ENCODE peak calls at places on chromosomes 2 and 18, in nine cellular contexts. One of them, this sample, is unnamed.

GRCh38 chr2:223744580-223744979 is 92.8 kb downstream of the AP1S3 start:
- DNase-seq in GM06990: no peak
- DNase-seq in GM23338: no peak
- DNase-seq in A549: peak
- DNase-seq in neural progenitor cell: no peak
- DNase-seq in SK-N-SH: no peak
- DNase-seq in upper lobe of right lung: no peak
- DNase-seq in transverse colon: no peak
- DNase-seq in CD8-positive, alpha-beta T cell: no peak
- DNase-seq in this sample: no peak

GRCh38 chr2:178455947-178456346 is 4.8 kb downstream of the PJVK start:
- DNase-seq in GM06990: no peak
- DNase-seq in GM23338: no peak
- DNase-seq in A549: no peak
- DNase-seq in neural progenitor cell: no peak
- DNase-seq in SK-N-SH: no peak
- DNase-seq in upper lobe of right lung: no peak
- DNase-seq in transverse colon: no peak
- DNase-seq in CD8-positive, alpha-beta T cell: no peak
- DNase-seq in this sample: no peak

GRCh38 chr18:711330-711692 is 1.1 kb downstream of the ENOSF1 start:
- DNase-seq in GM06990: no peak
- DNase-seq in GM23338: peak
- DNase-seq in A549: peak
- DNase-seq in neural progenitor cell: peak
- DNase-seq in SK-N-SH: peak
- DNase-seq in upper lobe of right lung: no peak
- DNase-seq in transverse colon: peak
- DNase-seq in CD8-positive, alpha-beta T cell: no peak
- DNase-seq in this sample: no peak

GRCh38 chr18:65422544-65423136 is 328.2 kb upstream of the CDH7 start:
- DNase-seq in GM06990: no peak
- DNase-seq in GM23338: no peak
- DNase-seq in A549: no peak
- DNase-seq in neural progenitor cell: no peak
- DNase-seq in SK-N-SH: no peak
- DNase-seq in upper lobe of right lung: no peak
- DNase-seq in transverse colon: no peak
- DNase-seq in CD8-positive, alpha-beta T cell: no peak
- DNase-seq in this sample: no peak

GRCh38 chr2:2010266-2010665 is 266.0 kb upstream of the PXDN start:
- DNase-seq in GM06990: no peak
- DNase-seq in GM23338: no peak
- DNase-seq in A549: no peak
- DNase-seq in neural progenitor cell: no peak
- DNase-seq in SK-N-SH: no peak
- DNase-seq in upper lobe of right lung: no peak
- DNase-seq in transverse colon: no peak
- DNase-seq in CD8-positive, alpha-beta T cell: no peak
- DNase-seq in this sample: no peak

GRCh38 chr2:26184555-26185303 is 11.8 kb downstream of the GAREM2 start:
- DNase-seq in GM06990: peak
- DNase-seq in GM23338: peak
- DNase-seq in A549: peak
- DNase-seq in neural progenitor cell: peak
- DNase-seq in SK-N-SH: peak
- DNase-seq in upper lobe of right lung: peak
- DNase-seq in transverse colon: peak
- DNase-seq in CD8-positive, alpha-beta T cell: peak
- DNase-seq in this sample: peak

GRCh38 chr2:45237850-45238542 is 228.7 kb upstream of the SIX2 start:
- DNase-seq in GM06990: no peak
- DNase-seq in GM23338: no peak
- DNase-seq in A549: peak
- DNase-seq in neural progenitor cell: no peak
- DNase-seq in SK-N-SH: no peak
- DNase-seq in upper lobe of right lung: no peak
- DNase-seq in transverse colon: no peak
- DNase-seq in CD8-positive, alpha-beta T cell: no peak
- DNase-seq in this sample: peak

GRCh38 chr2:158191076-158191566 is 89.4 kb downstream of the UPP2 start:
- DNase-seq in GM06990: peak
- DNase-seq in GM23338: peak
- DNase-seq in A549: no peak
- DNase-seq in neural progenitor cell: peak
- DNase-seq in SK-N-SH: no peak
- DNase-seq in upper lobe of right lung: no peak
- DNase-seq in transverse colon: no peak
- DNase-seq in CD8-positive, alpha-beta T cell: no peak
- DNase-seq in this sample: no peak

GRCh38 chr2:235220331-235220730 is 268.5 kb downstream of the SH3BP4 start:
- DNase-seq in GM06990: no peak
- DNase-seq in GM23338: no peak
- DNase-seq in A549: no peak
- DNase-seq in neural progenitor cell: no peak
- DNase-seq in SK-N-SH: no peak
- DNase-seq in upper lobe of right lung: no peak
- DNase-seq in transverse colon: no peak
- DNase-seq in CD8-positive, alpha-beta T cell: no peak
- DNase-seq in this sample: no peak

GRCh38 chr2:240208631-240209211 is 68.3 kb upstream of the OTOS start:
- DNase-seq in GM06990: no peak
- DNase-seq in GM23338: no peak
- DNase-seq in A549: no peak
- DNase-seq in neural progenitor cell: no peak
- DNase-seq in SK-N-SH: no peak
- DNase-seq in upper lobe of right lung: peak
- DNase-seq in transverse colon: no peak
- DNase-seq in CD8-positive, alpha-beta T cell: no peak
- DNase-seq in this sample: no peak

GRCh38 chr2:42072349-42073118 is 24.7 kb downstream of the PKDCC start:
- DNase-seq in GM06990: no peak
- DNase-seq in GM23338: peak
- DNase-seq in A549: no peak
- DNase-seq in neural progenitor cell: peak
- DNase-seq in SK-N-SH: peak
- DNase-seq in upper lobe of right lung: no peak
- DNase-seq in transverse colon: peak
- DNase-seq in CD8-positive, alpha-beta T cell: no peak
- DNase-seq in this sample: no peak

DNA sequence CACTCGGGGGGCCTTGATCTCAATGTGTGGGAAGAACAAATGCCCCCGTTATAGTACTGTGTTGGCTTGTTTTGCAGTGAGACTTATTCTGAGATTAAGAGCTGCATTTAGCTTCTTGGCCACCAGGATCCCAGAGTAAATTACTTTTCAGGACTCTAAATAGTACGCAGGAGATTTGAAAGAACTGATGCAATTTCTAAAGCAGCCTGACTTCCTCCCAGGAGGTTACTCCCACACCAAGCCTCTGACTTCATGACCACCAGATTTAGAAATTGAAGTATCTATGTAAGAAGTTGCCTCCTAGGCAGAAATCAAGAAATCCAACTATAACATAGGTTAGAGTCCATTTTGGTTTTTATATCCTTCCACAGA is 67.0 kb downstream of the FEZ2 start:
- DNase-seq in GM06990: peak
- DNase-seq in GM23338: peak
- DNase-seq in A549: no peak
- DNase-seq in neural progenitor cell: no peak
- DNase-seq in SK-N-SH: no peak
- DNase-seq in upper lobe of right lung: no peak
- DNase-seq in transverse colon: no peak
- DNase-seq in CD8-positive, alpha-beta T cell: no peak
- DNase-seq in this sample: no peak
- TF ChIP-seq CTCF in GM06990: no peak
- TF ChIP-seq CTCF in GM23338: no peak
- TF ChIP-seq CTCF in A549: no peak
- TF ChIP-seq CTCF in neural progenitor cell: peak
- TF ChIP-seq CTCF in SK-N-SH: peak
- TF ChIP-seq CTCF in upper lobe of right lung: no peak
- TF ChIP-seq CTCF in transverse colon: no peak
- TF ChIP-seq CTCF in CD8-positive, alpha-beta T cell: no peak
- TF ChIP-seq CTCF in this sample: no peak

DNA sequence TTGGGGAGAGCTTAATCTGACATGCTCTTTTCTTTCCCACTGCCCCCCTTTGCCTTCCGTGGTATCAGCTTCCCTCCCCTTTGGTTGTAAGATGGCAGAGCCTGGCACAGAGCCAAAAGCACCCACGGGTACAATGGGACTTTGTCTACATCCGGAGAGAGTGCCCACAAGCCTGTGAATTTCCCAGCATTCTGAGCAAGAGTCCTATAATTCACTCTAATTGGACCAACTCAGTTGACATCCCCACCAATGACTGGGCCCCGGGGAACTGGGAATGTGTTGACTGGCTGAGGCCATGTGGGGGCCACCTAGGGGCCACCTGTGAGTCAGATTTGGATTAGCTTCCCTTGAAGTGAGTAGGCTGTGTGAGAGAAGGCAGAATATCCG is 20.1 kb upstream of the C2orf72 start:
- DNase-seq in GM06990: no peak
- DNase-seq in GM23338: peak
- DNase-seq in A549: peak
- DNase-seq in neural progenitor cell: no peak
- DNase-seq in SK-N-SH: no peak
- DNase-seq in upper lobe of right lung: no peak
- DNase-seq in transverse colon: no peak
- DNase-seq in CD8-positive, alpha-beta T cell: no peak
- DNase-seq in this sample: no peak
- H3K4me3 ChIP-seq in GM06990: no peak
- H3K4me3 ChIP-seq in GM23338: no peak
- H3K4me3 ChIP-seq in A549: no peak
- H3K4me3 ChIP-seq in neural progenitor cell: no peak
- H3K4me3 ChIP-seq in SK-N-SH: no peak
- H3K4me3 ChIP-seq in upper lobe of right lung: no peak
- H3K4me3 ChIP-seq in transverse colon: no peak
- H3K4me3 ChIP-seq in CD8-positive, alpha-beta T cell: no peak
- H3K4me3 ChIP-seq in this sample: no peak

GRCh38 chr2:74532222-74532621 is 2.5 kb downstream of the HTRA2 start:
- DNase-seq in GM06990: no peak
- DNase-seq in GM23338: no peak
- DNase-seq in A549: peak
- DNase-seq in neural progenitor cell: no peak
- DNase-seq in SK-N-SH: no peak
- DNase-seq in upper lobe of right lung: no peak
- DNase-seq in transverse colon: no peak
- DNase-seq in CD8-positive, alpha-beta T cell: no peak
- DNase-seq in this sample: peak
- TF ChIP-seq CTCF in GM06990: peak
- TF ChIP-seq CTCF in GM23338: no peak
- TF ChIP-seq CTCF in A549: peak
- TF ChIP-seq CTCF in neural progenitor cell: no peak
- TF ChIP-seq CTCF in SK-N-SH: peak
- TF ChIP-seq CTCF in upper lobe of right lung: no peak
- TF ChIP-seq CTCF in transverse colon: peak
- TF ChIP-seq CTCF in CD8-positive, alpha-beta T cell: peak
- TF ChIP-seq CTCF in this sample: peak

GRCh38 chr2:150955231-150955630 is 306.4 kb downstream of the RBM43 start:
- DNase-seq in GM06990: no peak
- DNase-seq in GM23338: no peak
- DNase-seq in A549: no peak
- DNase-seq in neural progenitor cell: no peak
- DNase-seq in SK-N-SH: no peak
- DNase-seq in upper lobe of right lung: no peak
- DNase-seq in transverse colon: no peak
- DNase-seq in CD8-positive, alpha-beta T cell: no peak
- DNase-seq in this sample: no peak
- H3K4me3 ChIP-seq in GM06990: no peak
- H3K4me3 ChIP-seq in GM23338: no peak
- H3K4me3 ChIP-seq in A549: no peak
- H3K4me3 ChIP-seq in neural progenitor cell: no peak
- H3K4me3 ChIP-seq in SK-N-SH: no peak
- H3K4me3 ChIP-seq in upper lobe of right lung: no peak
- H3K4me3 ChIP-seq in transverse colon: no peak
- H3K4me3 ChIP-seq in CD8-positive, alpha-beta T cell: no peak
- H3K4me3 ChIP-seq in this sample: no peak

DNA sequence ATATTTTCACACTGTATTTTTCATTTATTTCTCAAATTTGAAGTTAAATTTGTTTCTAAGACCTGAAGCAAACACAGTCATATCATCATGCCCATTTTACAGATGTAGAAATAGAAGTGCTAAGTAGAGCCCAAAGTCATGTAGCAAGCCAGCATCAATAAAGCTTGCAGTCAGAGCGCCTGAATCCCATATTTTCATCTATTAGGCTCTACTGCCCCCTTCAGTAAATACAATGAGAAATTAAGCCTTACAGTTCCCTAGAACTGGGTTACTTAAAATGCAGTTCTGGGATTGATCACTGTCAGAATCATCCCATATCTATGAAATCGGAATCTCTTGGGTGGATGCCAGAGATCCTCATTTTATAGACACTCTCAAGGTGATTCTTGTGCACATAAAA is 419.9 kb downstream of the TGIF1 start:
- DNase-seq in GM06990: no peak
- DNase-seq in GM23338: peak
- DNase-seq in A549: peak
- DNase-seq in neural progenitor cell: peak
- DNase-seq in SK-N-SH: peak
- DNase-seq in upper lobe of right lung: no peak
- DNase-seq in transverse colon: no peak
- DNase-seq in CD8-positive, alpha-beta T cell: no peak
- DNase-seq in this sample: peak
- TF ChIP-seq CTCF in GM06990: peak
- TF ChIP-seq CTCF in GM23338: peak
- TF ChIP-seq CTCF in A549: peak
- TF ChIP-seq CTCF in neural progenitor cell: peak
- TF ChIP-seq CTCF in SK-N-SH: peak
- TF ChIP-seq CTCF in upper lobe of right lung: peak
- TF ChIP-seq CTCF in transverse colon: peak
- TF ChIP-seq CTCF in CD8-positive, alpha-beta T cell: no peak
- TF ChIP-seq CTCF in this sample: peak

GRCh38 chr18:32730068-32730467 is 42.8 kb downstream of the KLHL14 start:
- DNase-seq in GM06990: no peak
- DNase-seq in GM23338: no peak
- DNase-seq in A549: no peak
- DNase-seq in neural progenitor cell: no peak
- DNase-seq in SK-N-SH: no peak
- DNase-seq in upper lobe of right lung: no peak
- DNase-seq in transverse colon: no peak
- DNase-seq in CD8-positive, alpha-beta T cell: no peak
- DNase-seq in this sample: no peak
- H3K4me3 ChIP-seq in GM06990: no peak
- H3K4me3 ChIP-seq in GM23338: no peak
- H3K4me3 ChIP-seq in A549: no peak
- H3K4me3 ChIP-seq in neural progenitor cell: no peak
- H3K4me3 ChIP-seq in SK-N-SH: peak
- H3K4me3 ChIP-seq in upper lobe of right lung: peak
- H3K4me3 ChIP-seq in transverse colon: no peak
- H3K4me3 ChIP-seq in CD8-positive, alpha-beta T cell: no peak
- H3K4me3 ChIP-seq in this sample: peak

GRCh38 chr18:63283305-63283704 is 36.3 kb downstream of the BCL2 start:
- DNase-seq in GM06990: no peak
- DNase-seq in GM23338: no peak
- DNase-seq in A549: no peak
- DNase-seq in neural progenitor cell: no peak
- DNase-seq in SK-N-SH: no peak
- DNase-seq in upper lobe of right lung: no peak
- DNase-seq in transverse colon: no peak
- DNase-seq in CD8-positive, alpha-beta T cell: no peak
- DNase-seq in this sample: no peak
- TF ChIP-seq CTCF in GM06990: no peak
- TF ChIP-seq CTCF in GM23338: no peak
- TF ChIP-seq CTCF in A549: no peak
- TF ChIP-seq CTCF in neural progenitor cell: no peak
- TF ChIP-seq CTCF in SK-N-SH: no peak
- TF ChIP-seq CTCF in upper lobe of right lung: no peak
- TF ChIP-seq CTCF in transverse colon: no peak
- TF ChIP-seq CTCF in CD8-positive, alpha-beta T cell: no peak
- TF ChIP-seq CTCF in this sample: no peak

This sample was measured in foreskin fibroblast.